ENCODE peak calls at places on chromosomes 1 and 21, in seven cellular contexts. One of them, this sample, is unnamed.

GRCh38 chr1:24874056-24874455 is 56.0 kb downstream of the RUNX3 start:
- DNase-seq in HCT116: no peak
- DNase-seq in H1: no peak
- DNase-seq in K562: no peak
- DNase-seq in HepG2: no peak
- DNase-seq in GM12878: no peak
- DNase-seq in SK-N-SH: no peak
- DNase-seq in this sample: no peak

GRCh38 chr1:41108696-41109284 is 87.3 kb upstream of the SLFNL1 start:
- DNase-seq in HCT116: no peak
- DNase-seq in H1: no peak
- DNase-seq in K562: no peak
- DNase-seq in HepG2: no peak
- DNase-seq in GM12878: no peak
- DNase-seq in SK-N-SH: no peak
- DNase-seq in this sample: no peak

GRCh38 chr1:238108417-238108816 is 217.7 kb upstream of the ZP4 start:
- DNase-seq in HCT116: no peak
- DNase-seq in H1: no peak
- DNase-seq in K562: no peak
- DNase-seq in HepG2: no peak
- DNase-seq in GM12878: no peak
- DNase-seq in SK-N-SH: no peak
- DNase-seq in this sample: no peak

GRCh38 chr1:89221341-89221740 is 22.6 kb upstream of the GBP4 start:
- DNase-seq in HCT116: no peak
- DNase-seq in H1: no peak
- DNase-seq in K562: no peak
- DNase-seq in HepG2: no peak
- DNase-seq in GM12878: no peak
- DNase-seq in SK-N-SH: no peak
- DNase-seq in this sample: no peak

GRCh38 chr1:53398585-53399365 is 60.4 kb upstream of the DMRTB1 start:
- DNase-seq in HCT116: no peak
- DNase-seq in H1: no peak
- DNase-seq in K562: no peak
- DNase-seq in HepG2: no peak
- DNase-seq in GM12878: no peak
- DNase-seq in SK-N-SH: no peak
- DNase-seq in this sample: no peak

GRCh38 chr1:40782371-40782956 is 1.1 kb upstream of the KCNQ4 start:
- DNase-seq in HCT116: no peak
- DNase-seq in H1: peak
- DNase-seq in K562: no peak
- DNase-seq in HepG2: no peak
- DNase-seq in GM12878: no peak
- DNase-seq in SK-N-SH: no peak
- DNase-seq in this sample: no peak

GRCh38 chr1:224852901-224853568 is 76.4 kb upstream of the DNAH14 start:
- DNase-seq in HCT116: peak
- DNase-seq in H1: no peak
- DNase-seq in K562: peak
- DNase-seq in HepG2: peak
- DNase-seq in GM12878: peak
- DNase-seq in SK-N-SH: peak
- DNase-seq in this sample: peak

GRCh38 chr1:180805316-180805715 is 107.4 kb upstream of the KIAA1614 start:
- DNase-seq in HCT116: no peak
- DNase-seq in H1: no peak
- DNase-seq in K562: no peak
- DNase-seq in HepG2: no peak
- DNase-seq in GM12878: peak
- DNase-seq in SK-N-SH: no peak
- DNase-seq in this sample: no peak

GRCh38 chr1:32761253-32761877 is 55.8 kb downstream of the YARS1 start:
- DNase-seq in HCT116: peak
- DNase-seq in H1: peak
- DNase-seq in K562: peak
- DNase-seq in HepG2: no peak
- DNase-seq in GM12878: peak
- DNase-seq in SK-N-SH: peak
- DNase-seq in this sample: no peak

GRCh38 chr1:46488343-46489168 is 1.1 kb upstream of the DMBX1 start:
- DNase-seq in HCT116: no peak
- DNase-seq in H1: peak
- DNase-seq in K562: no peak
- DNase-seq in HepG2: no peak
- DNase-seq in GM12878: no peak
- DNase-seq in SK-N-SH: no peak
- DNase-seq in this sample: no peak

GRCh38 chr1:28822779-28823178 is 10.8 kb downstream of the OPRD1 start:
- DNase-seq in HCT116: no peak
- DNase-seq in H1: no peak
- DNase-seq in K562: no peak
- DNase-seq in HepG2: no peak
- DNase-seq in GM12878: no peak
- DNase-seq in SK-N-SH: peak
- DNase-seq in this sample: no peak

GRCh38 chr1:113142791-113143190 is 69.8 kb downstream of the LRIG2 start:
- DNase-seq in HCT116: no peak
- DNase-seq in H1: no peak
- DNase-seq in K562: no peak
- DNase-seq in HepG2: no peak
- DNase-seq in GM12878: no peak
- DNase-seq in SK-N-SH: no peak
- DNase-seq in this sample: no peak

GRCh38 chr21:25791321-25791720 is 56.5 kb downstream of the GABPA start:
- DNase-seq in HCT116: peak
- DNase-seq in H1: no peak
- DNase-seq in K562: no peak
- DNase-seq in HepG2: peak
- DNase-seq in GM12878: no peak
- DNase-seq in SK-N-SH: no peak
- DNase-seq in this sample: no peak

GRCh38 chr1:41695118-41695517 is 210.6 kb upstream of the EDN2 start:
- DNase-seq in HCT116: no peak
- DNase-seq in H1: no peak
- DNase-seq in K562: no peak
- DNase-seq in HepG2: no peak
- DNase-seq in GM12878: no peak
- DNase-seq in SK-N-SH: peak
- DNase-seq in this sample: no peak

GRCh38 chr1:13605159-13605558 is 21.5 kb downstream of the PDPN start:
- DNase-seq in HCT116: no peak
- DNase-seq in H1: no peak
- DNase-seq in K562: no peak
- DNase-seq in HepG2: no peak
- DNase-seq in GM12878: no peak
- DNase-seq in SK-N-SH: no peak
- DNase-seq in this sample: no peak

GRCh38 chr1:17207046-17207445 is 2.1 kb downstream of the PADI1 start:
- DNase-seq in HCT116: no peak
- DNase-seq in H1: no peak
- DNase-seq in K562: no peak
- DNase-seq in HepG2: no peak
- DNase-seq in GM12878: peak
- DNase-seq in SK-N-SH: no peak
- DNase-seq in this sample: no peak

GRCh38 chr1:230300322-230301301 is 125.5 kb downstream of the PGBD5 start:
- DNase-seq in HCT116: no peak
- DNase-seq in H1: no peak
- DNase-seq in K562: no peak
- DNase-seq in HepG2: no peak
- DNase-seq in GM12878: no peak
- DNase-seq in SK-N-SH: no peak
- DNase-seq in this sample: no peak

GRCh38 chr1:152577168-152577567 is 3.1 kb downstream of the LCE3D start:
- DNase-seq in HCT116: no peak
- DNase-seq in H1: no peak
- DNase-seq in K562: no peak
- DNase-seq in HepG2: no peak
- DNase-seq in GM12878: peak
- DNase-seq in SK-N-SH: no peak
- DNase-seq in this sample: no peak

GRCh38 chr1:61052393-61053280 is 29.7 kb upstream of the NFIA start:
- DNase-seq in HCT116: no peak
- DNase-seq in H1: peak
- DNase-seq in K562: no peak
- DNase-seq in HepG2: no peak
- DNase-seq in GM12878: no peak
- DNase-seq in SK-N-SH: no peak
- DNase-seq in this sample: no peak

GRCh38 chr1:66223681-66224080 is 310.3 kb upstream of the SGIP1 start:
- DNase-seq in HCT116: no peak
- DNase-seq in H1: no peak
- DNase-seq in K562: no peak
- DNase-seq in HepG2: no peak
- DNase-seq in GM12878: no peak
- DNase-seq in SK-N-SH: no peak
- DNase-seq in this sample: no peak

GRCh38 chr1:112393634-112393976 is 2.4 kb upstream of the CTTNBP2NL start:
- DNase-seq in HCT116: no peak
- DNase-seq in H1: no peak
- DNase-seq in K562: no peak
- DNase-seq in HepG2: no peak
- DNase-seq in GM12878: no peak
- DNase-seq in SK-N-SH: no peak
- DNase-seq in this sample: no peak

GRCh38 chr1:43711524-43712386 is 4.4 kb downstream of the ST3GAL3 start:
- DNase-seq in HCT116: no peak
- DNase-seq in H1: no peak
- DNase-seq in K562: no peak
- DNase-seq in HepG2: no peak
- DNase-seq in GM12878: no peak
- DNase-seq in SK-N-SH: no peak
- DNase-seq in this sample: no peak
- H3K27ac ChIP-seq in HCT116: no peak
- H3K27ac ChIP-seq in H1: no peak
- H3K27ac ChIP-seq in K562: no peak
- H3K27ac ChIP-seq in HepG2: no peak
- H3K27ac ChIP-seq in GM12878: no peak
- H3K27ac ChIP-seq in SK-N-SH: peak
- H3K27ac ChIP-seq in this sample: no peak

DNA sequence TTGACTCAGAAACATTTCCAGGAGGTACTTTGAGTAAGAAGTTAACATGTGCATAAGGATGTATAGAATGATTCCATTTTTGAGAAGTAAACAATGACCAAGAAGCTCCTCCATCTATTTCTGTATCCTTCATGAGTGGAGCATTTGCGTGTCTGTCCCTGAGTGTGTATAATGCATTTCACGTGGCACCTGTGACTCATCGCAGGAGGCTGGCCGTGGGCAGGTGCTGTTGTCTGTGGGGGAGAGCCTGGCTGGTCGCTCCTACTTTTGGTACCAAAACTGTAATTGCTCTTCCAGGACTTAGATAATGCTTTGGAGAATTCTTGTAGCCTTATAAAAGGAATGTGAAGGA is 16.5 kb downstream of the SLC37A1 start:
- DNase-seq in HCT116: no peak
- DNase-seq in H1: no peak
- DNase-seq in K562: no peak
- DNase-seq in HepG2: no peak
- DNase-seq in GM12878: no peak
- DNase-seq in SK-N-SH: no peak
- DNase-seq in this sample: no peak
- TF ChIP-seq SIN3A in HCT116: no peak
- TF ChIP-seq SIN3A in H1: no peak
- TF ChIP-seq SIN3A in K562: no peak
- TF ChIP-seq SIN3A in HepG2: no peak
- TF ChIP-seq SIN3A in GM12878: no peak
- TF ChIP-seq SIN3A in SK-N-SH: no peak
- TF ChIP-seq SIN3A in this sample: no peak

GRCh38 chr1:14970115-14970798 is 183.3 kb upstream of the TMEM51 start:
- DNase-seq in HCT116: peak
- DNase-seq in H1: no peak
- DNase-seq in K562: peak
- DNase-seq in HepG2: peak
- DNase-seq in GM12878: no peak
- DNase-seq in SK-N-SH: peak
- DNase-seq in this sample: peak
- H3K27ac ChIP-seq in HCT116: no peak
- H3K27ac ChIP-seq in H1: no peak
- H3K27ac ChIP-seq in K562: no peak
- H3K27ac ChIP-seq in HepG2: peak
- H3K27ac ChIP-seq in GM12878: no peak
- H3K27ac ChIP-seq in SK-N-SH: peak
- H3K27ac ChIP-seq in this sample: no peak

DNA sequence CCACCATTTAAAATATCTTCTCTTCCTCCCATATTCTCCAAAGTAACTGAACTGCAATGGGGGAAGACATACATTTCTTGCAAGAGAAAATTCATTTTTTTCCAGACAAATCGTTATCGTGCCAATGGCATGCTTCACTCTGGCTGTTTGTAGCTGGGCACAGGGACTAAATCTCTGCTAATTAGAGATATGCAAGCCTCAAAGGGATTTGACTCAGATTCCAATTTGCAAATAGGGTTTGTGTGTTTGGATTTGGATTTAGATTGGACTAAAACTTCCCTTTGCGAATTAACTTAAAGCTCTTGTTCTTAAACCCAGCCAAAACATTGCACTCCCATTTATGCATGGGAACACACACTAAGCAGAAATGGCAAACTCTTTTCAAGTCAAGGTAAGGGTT is 276.2 kb upstream of the DUSP10 start:
- DNase-seq in HCT116: no peak
- DNase-seq in H1: no peak
- DNase-seq in K562: no peak
- DNase-seq in HepG2: no peak
- DNase-seq in GM12878: no peak
- DNase-seq in SK-N-SH: no peak
- DNase-seq in this sample: no peak
- TF ChIP-seq SIN3A in HCT116: no peak
- TF ChIP-seq SIN3A in H1: no peak
- TF ChIP-seq SIN3A in K562: no peak
- TF ChIP-seq SIN3A in HepG2: no peak
- TF ChIP-seq SIN3A in GM12878: no peak
- TF ChIP-seq SIN3A in SK-N-SH: no peak
- TF ChIP-seq SIN3A in this sample: no peak

DNA sequence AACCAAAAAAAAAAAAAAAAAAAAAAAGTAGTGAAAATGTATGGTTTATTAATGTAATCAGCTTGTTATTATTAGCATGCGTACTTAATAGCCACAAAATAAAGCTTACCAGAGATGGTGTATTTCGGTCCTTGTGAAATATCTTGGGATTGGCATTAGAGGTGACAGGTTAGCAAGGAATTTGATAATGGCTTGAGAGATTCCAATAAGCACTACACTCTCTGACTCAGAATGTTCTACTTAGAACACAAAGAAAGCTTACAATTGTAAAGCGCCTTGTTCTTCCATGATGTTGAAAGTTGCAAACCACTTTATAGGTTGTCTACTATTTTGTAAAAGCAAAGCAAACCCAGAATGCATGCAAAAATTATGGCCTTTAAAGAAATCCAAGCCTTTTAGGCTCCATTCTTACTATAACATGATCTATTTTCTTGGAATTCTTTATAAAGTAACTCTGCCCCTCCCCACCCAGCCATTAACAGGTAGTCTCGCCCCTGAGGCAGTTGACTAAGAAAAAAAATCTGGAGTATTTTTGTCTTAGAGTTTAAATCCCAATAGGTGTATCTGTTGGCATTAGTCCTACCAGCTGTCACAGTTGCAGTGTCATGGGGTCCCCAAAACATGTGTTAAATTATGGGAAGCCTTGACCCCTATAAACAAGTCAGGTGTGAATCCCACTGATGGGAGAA is 129.2 kb downstream of the DHRS3 start:
- DNase-seq in HCT116: peak
- DNase-seq in H1: no peak
- DNase-seq in K562: no peak
- DNase-seq in HepG2: no peak
- DNase-seq in GM12878: no peak
- DNase-seq in SK-N-SH: no peak
- DNase-seq in this sample: no peak
- H3K27ac ChIP-seq in HCT116: peak
- H3K27ac ChIP-seq in H1: no peak
- H3K27ac ChIP-seq in K562: no peak
- H3K27ac ChIP-seq in HepG2: no peak
- H3K27ac ChIP-seq in GM12878: no peak
- H3K27ac ChIP-seq in SK-N-SH: no peak
- H3K27ac ChIP-seq in this sample: no peak

This sample was measured in Panc1.